ENCODE peak calls at places on chromosomes 1 and 21, in six cellular contexts. S is AG09319, Q is sigmoid colon, O is EH, P is non-pigmented ciliary epithelial cell, T is HEK293T. E is an unnamed sample.
A peak's percentile ranks its signal among the peaks of the same experiment; 100 is the strongest.

GRCh38 chr1:31954607-31955283 is 16.6 kb upstream of the PTP4A2 start:
- DNase-seq in T (no peak), O (peak; percentile 98), S (peak; percentile 94), Q (peak; percentile 97), P (peak; percentile 93), E (peak; percentile 96)

GRCh38 chr1:113677250-113678158 is 81.8 kb downstream of the PHTF1 start:
- DNase-seq in P (peak; percentile 57), O (peak; percentile 57), T (peak; percentile 64), Q (no peak), S (no peak), E (peak; percentile 46)

GRCh38 chr1:214187152-214187900 is 93.6 kb upstream of the SMYD2 start:
- DNase-seq in S (no peak), O (peak; percentile 1), Q (no peak), T (peak; percentile 62), P (no peak), E (no peak)

GRCh38 chr1:219072329-219072728 is 101.3 kb upstream of the LYPLAL1 start:
- DNase-seq in O (no peak), S (no peak), T (no peak), Q (no peak), P (no peak), E (no peak)

GRCh38 chr1:227895828-227896685 is 51.7 kb downstream of the WNT9A start:
- DNase-seq in Q (peak; percentile 70), S (no peak), O (peak; percentile 59), T (no peak), P (no peak), E (no peak)

GRCh38 chr1:5424802-5425201 is 567.4 kb downstream of the NPHP4 start:
- DNase-seq in P (no peak), T (no peak), S (no peak), Q (no peak), O (no peak), E (no peak)

GRCh38 chr1:101438359-101438758 is 201.5 kb downstream of the S1PR1 start:
- DNase-seq in S (no peak), O (peak; percentile 28), Q (no peak), T (peak; percentile 31), P (no peak), E (peak; percentile 3)

GRCh38 chr1:180854456-180854855 is 58.2 kb upstream of the KIAA1614 start:
- DNase-seq in S (no peak), T (no peak), Q (no peak), O (no peak), P (no peak), E (no peak)

GRCh38 chr21:32994305-32994704 is 31.4 kb upstream of the OLIG2 start:
- DNase-seq in Q (no peak), S (peak; percentile 1), P (no peak), O (peak; percentile 26), T (peak; percentile 32), E (peak; percentile 26)

GRCh38 chr1:6585841-6586240 is 6.0 kb downstream of the ZBTB48 start:
- DNase-seq in P (no peak), S (no peak), O (no peak), Q (no peak), T (no peak), E (no peak)

GRCh38 chr1:228747536-228747935 is 12.3 kb downstream of the RHOU start:
- DNase-seq in T (no peak), O (no peak), P (no peak), S (no peak), Q (no peak), E (no peak)

GRCh38 chr1:7784492-7785071 is 491 bp downstream of the PER3 start:
- DNase-seq in T (no peak), Q (peak; percentile 79), P (no peak), O (peak; percentile 41), S (no peak), E (peak; percentile 9)

GRCh38 chr1:24952413-24952841 is 22.4 kb upstream of the RUNX3 start:
- DNase-seq in O (peak; percentile 44), T (no peak), Q (no peak), S (no peak), P (no peak), E (no peak)

GRCh38 chr1:204359474-204360255 is at the start of gene PLEKHA6:
- DNase-seq in Q (peak; percentile 79), S (peak; percentile 10), T (no peak), O (peak; percentile 69), P (no peak), E (peak; percentile 52)

GRCh38 chr1:47231314-47232186 is 475 bp downstream of the TAL1 start:
- DNase-seq in T (no peak), Q (no peak), S (no peak), P (no peak), O (peak; percentile 50), E (peak; percentile 45)

GRCh38 chr1:29974345-29974744 is 738.0 kb downstream of the PTPRU start:
- DNase-seq in O (peak; percentile 89), S (peak; percentile 32), P (peak; percentile 83), Q (no peak), T (no peak), E (peak; percentile 73)

GRCh38 chr1:27021347-27022031 is 8.8 kb upstream of the TENT5B start:
- DNase-seq in S (no peak), T (no peak), P (no peak), O (peak; percentile 71), Q (no peak), E (no peak)

GRCh38 chr1:171654705-171655214 is 2.3 kb upstream of the MYOC start:
- DNase-seq in P (no peak), S (no peak), Q (peak; percentile 62), T (no peak), O (peak; percentile 6), E (peak; percentile 60)

GRCh38 chr21:44530903-44531605 is 8.9 kb downstream of the KRTAP10-1 start:
- DNase-seq in T (no peak), Q (peak; percentile 58), P (no peak), O (no peak), S (no peak), E (no peak)

GRCh38 chr21:38797470-38797869 is 8.3 kb upstream of the ETS2 start:
- DNase-seq in Q (no peak), T (no peak), O (peak; percentile 67), S (no peak), P (no peak), E (no peak)

GRCh38 chr1:218108034-218108433 is 177.1 kb upstream of the RRP15 start:
- DNase-seq in O (no peak), T (no peak), Q (no peak), S (no peak), P (no peak), E (no peak)

GRCh38 chr1:57889686-57890360 is 466.0 kb upstream of the DAB1 start:
- DNase-seq in S (no peak), P (no peak), Q (no peak), O (peak; percentile 22), T (no peak), E (peak; percentile 19)

GRCh38 chr1:48701445-48701844 is 75.2 kb downstream of the BEND5 start:
- DNase-seq in T (no peak), O (no peak), Q (no peak), P (no peak), S (no peak), E (no peak)

GRCh38 chr1:198337886-198338285 is 181.1 kb downstream of the NEK7 start:
- DNase-seq in P (no peak), S (no peak), O (no peak), Q (no peak), T (no peak), E (no peak)

GRCh38 chr1:186615332-186615731 is 64.9 kb downstream of the PTGS2 start:
- DNase-seq in O (no peak), Q (no peak), P (no peak), T (no peak), S (no peak), E (no peak)

GRCh38 chr1:186482661-186483255 is 21.8 kb upstream of the PDC start:
- DNase-seq in T (peak; percentile 79), S (peak; percentile 28), Q (peak; percentile 67), P (no peak), O (peak; percentile 72), E (peak; percentile 66)

GRCh38 chr1:28287315-28287714 is 28.0 kb downstream of the SESN2 start:
- DNase-seq in T (no peak), O (no peak), P (no peak), Q (no peak), S (no peak), E (no peak)

GRCh38 chr1:48761986-48762385 is 14.7 kb downstream of the BEND5 start:
- DNase-seq in Q (no peak), T (no peak), O (no peak), P (no peak), S (no peak), E (peak; percentile 22)

GRCh38 chr21:22223385-22223784 is 1225.2 kb downstream of the NCAM2 start:
- DNase-seq in T (no peak), Q (no peak), P (peak; percentile 24), S (no peak), O (no peak), E (no peak)

GRCh38 chr21:19850157-19850556 is 1148.1 kb upstream of the NCAM2 start:
- DNase-seq in S (no peak), P (no peak), T (no peak), Q (no peak), O (no peak), E (no peak)

GRCh38 chr1:168261390-168261789 is 19.3 kb upstream of the TBX19 start:
- DNase-seq in S (peak; percentile 44), O (peak; percentile 91), P (peak; percentile 53), T (no peak), Q (no peak), E (peak; percentile 79)

GRCh38 chr1:94067196-94067595 is 53.8 kb downstream of the ABCA4 start:
- DNase-seq in T (no peak), Q (no peak), P (peak; percentile 85), S (no peak), O (peak; percentile 15), E (no peak)

GRCh38 chr1:229197225-229197677 is 73.7 kb upstream of the RAB4A start:
- DNase-seq in T (no peak), P (no peak), Q (no peak), S (no peak), O (no peak), E (no peak)

GRCh38 chr1:65525297-65526048 is 105.0 kb downstream of the LEPR start:
- DNase-seq in Q (peak; percentile 61), P (no peak), S (no peak), O (no peak), T (peak; percentile 57), E (no peak)

GRCh38 chr1:64476251-64476952 is 6.5 kb downstream of the CACHD1 start:
- DNase-seq in Q (no peak), O (peak; percentile 94), S (peak; percentile 44), P (peak; percentile 80), T (no peak), E (peak; percentile 88)

GRCh38 chr1:169121146-169121923 is 14.8 kb downstream of the ATP1B1 start:
- DNase-seq in P (no peak), O (peak; percentile 53), Q (no peak), T (no peak), S (no peak), E (no peak)